ENCODE peak calls at places on chromosomes 7 and 10, in nine cellular contexts. J is thoracic aorta, I is foreskin fibroblast, X is brain microvascular endothelial cell, W is WERI-Rb-1, G is HCT116, H is fibroblast of lung, Q is mammary epithelial cell, U is mucosa of descending colon. K is an unnamed sample.

GRCh38 chr7:131219277-131220041 is 108.2 kb upstream of the MKLN1 start:
- DNase-seq in J (no peak), I (no peak), X (no peak), W (no peak), G (no peak), H (no peak), Q (no peak), U (no peak), K (peak)

GRCh38 chr7:55245271-55245723 is 119.8 kb upstream of the LANCL2 start:
- DNase-seq in J (no peak), I (peak), X (peak), W (no peak), G (no peak), H (peak), Q (no peak), U (no peak), K (no peak)

GRCh38 chr7:158096582-158096981 is 491.0 kb downstream of the PTPRN2 start:
- DNase-seq in J (no peak), I (no peak), X (no peak), W (no peak), G (no peak), H (no peak), Q (no peak), U (no peak), K (peak)

GRCh38 chr7:47153571-47153970 is 428.3 kb downstream of the TNS3 start:
- DNase-seq in J (no peak), I (no peak), X (no peak), W (no peak), G (no peak), H (peak), Q (no peak), U (no peak), K (peak)

GRCh38 chr10:89275383-89275782 is 23.8 kb upstream of the LIPA start:
- DNase-seq in J (no peak), I (no peak), X (no peak), W (no peak), G (no peak), H (no peak), Q (peak), U (no peak), K (no peak)

GRCh38 chr10:125811251-125811650 is 11.8 kb downstream of the UROS start:
- DNase-seq in J (no peak), I (no peak), X (no peak), W (peak), G (no peak), H (no peak), Q (no peak), U (no peak), K (no peak)

GRCh38 chr10:17527530-17528146 is 73.2 kb upstream of the ST8SIA6 start:
- DNase-seq in J (no peak), I (peak), X (peak), W (no peak), G (no peak), H (peak), Q (peak), U (no peak), K (no peak)

GRCh38 chr7:69450436-69450835 is 147.8 kb upstream of the AUTS2 start:
- DNase-seq in J (no peak), I (no peak), X (no peak), W (no peak), G (no peak), H (no peak), Q (no peak), U (no peak), K (peak)

DNA sequence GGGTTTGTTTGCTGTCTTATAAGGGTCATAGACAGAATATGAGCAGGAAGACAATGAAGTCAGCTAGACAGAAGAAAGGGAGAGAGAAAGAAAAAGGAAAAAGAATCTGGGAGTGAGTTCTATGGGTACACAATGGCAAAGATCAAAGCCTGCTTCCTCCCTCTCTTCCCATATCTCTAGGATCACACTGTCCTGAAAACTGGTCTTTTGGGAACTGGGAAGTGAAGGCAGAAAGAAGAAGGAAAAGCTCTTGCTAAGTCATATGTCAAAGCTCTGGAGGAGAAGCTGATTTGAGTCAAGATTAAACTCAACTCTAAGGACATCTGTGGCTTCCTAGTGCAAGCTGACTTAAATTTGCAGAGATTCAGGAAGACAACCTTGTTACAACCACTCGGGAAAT is 147.5 kb downstream of the DOCK4 start:
- DNase-seq in J (no peak), I (no peak), X (no peak), W (no peak), G (no peak), H (no peak), Q (no peak), U (no peak), K (no peak)
- H3K4me3 ChIP-seq in J (no peak), I (no peak), X (no peak), W (no peak), G (no peak), H (no peak), Q (no peak), U (no peak), K (no peak)

DNA sequence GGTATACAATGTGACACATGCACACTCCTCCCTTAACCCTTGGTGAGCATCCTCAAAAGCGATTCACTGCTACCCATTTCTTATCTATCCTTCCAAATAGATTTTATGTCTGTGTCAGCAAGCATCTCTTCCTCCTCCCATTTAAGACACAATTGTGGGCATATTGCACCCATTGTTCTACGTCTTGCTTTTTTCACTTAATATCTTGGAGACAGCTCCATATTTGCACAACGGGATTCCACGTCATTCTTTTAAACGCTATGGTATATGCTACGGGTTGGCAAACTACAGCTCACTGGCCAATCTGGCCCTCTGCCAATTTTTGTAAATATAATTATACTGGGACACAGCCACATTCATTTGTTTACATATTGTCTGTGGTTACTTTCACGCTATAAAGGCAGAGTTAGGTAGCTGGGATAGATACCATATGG is 88.6 kb downstream of the RNF216 start:
- DNase-seq in J (no peak), I (peak), X (peak), W (no peak), G (no peak), H (peak), Q (peak), U (no peak), K (no peak)
- H3K4me3 ChIP-seq in J (peak), I (peak), X (peak), W (no peak), G (no peak), H (no peak), Q (no peak), U (no peak), K (no peak)

DNA sequence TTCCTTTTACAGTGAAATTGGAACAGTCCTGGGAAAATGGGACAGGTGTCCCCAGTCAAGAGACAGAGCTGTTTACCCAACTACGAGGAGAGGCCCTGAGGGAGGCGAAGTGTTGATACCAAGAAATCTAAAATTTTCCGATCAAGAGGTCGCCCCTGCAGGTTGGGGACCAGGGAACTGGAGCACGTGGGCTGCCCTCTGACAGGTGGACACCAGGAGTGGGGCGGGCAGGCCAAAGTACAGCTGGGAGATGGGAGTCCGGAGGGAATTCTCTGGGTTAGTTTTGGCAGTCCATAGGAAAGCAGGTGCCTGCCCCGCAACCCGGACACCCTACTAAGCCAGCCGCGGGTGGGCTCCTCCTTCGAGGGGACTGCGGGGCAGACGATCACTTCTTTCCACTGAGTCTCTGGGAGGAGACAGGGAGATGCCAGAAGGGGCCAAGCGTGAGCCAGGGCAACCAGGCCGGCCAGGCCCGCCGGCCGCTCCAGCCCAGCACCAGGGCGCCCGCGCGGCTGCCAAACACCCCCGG is 942 bp upstream of the CAMK1D start:
- DNase-seq in J (no peak), I (no peak), X (no peak), W (no peak), G (no peak), H (no peak), Q (no peak), U (no peak), K (no peak)
- H3K4me3 ChIP-seq in J (peak), I (peak), X (peak), W (peak), G (no peak), H (peak), Q (peak), U (peak), K (no peak)

GRCh38 chr7:151838072-151838471 is 38.8 kb downstream of the PRKAG2 start:
- DNase-seq in J (no peak), I (no peak), X (no peak), W (no peak), G (no peak), H (no peak), Q (no peak), U (no peak), K (no peak)

GRCh38 chr7:151840088-151840910 is 36.6 kb downstream of the PRKAG2 start:
- DNase-seq in J (no peak), I (no peak), X (no peak), W (no peak), G (no peak), H (no peak), Q (no peak), U (peak), K (no peak)

GRCh38 chr7:151838861-151839381 is 38.0 kb downstream of the PRKAG2 start:
- DNase-seq in J (no peak), I (no peak), X (no peak), W (no peak), G (no peak), H (no peak), Q (no peak), U (peak), K (no peak)

GRCh38 chr7:151837285-151838042 is 39.5 kb downstream of the PRKAG2 start:
- DNase-seq in J (no peak), I (no peak), X (no peak), W (peak), G (no peak), H (no peak), Q (no peak), U (peak), K (peak)

DNA sequence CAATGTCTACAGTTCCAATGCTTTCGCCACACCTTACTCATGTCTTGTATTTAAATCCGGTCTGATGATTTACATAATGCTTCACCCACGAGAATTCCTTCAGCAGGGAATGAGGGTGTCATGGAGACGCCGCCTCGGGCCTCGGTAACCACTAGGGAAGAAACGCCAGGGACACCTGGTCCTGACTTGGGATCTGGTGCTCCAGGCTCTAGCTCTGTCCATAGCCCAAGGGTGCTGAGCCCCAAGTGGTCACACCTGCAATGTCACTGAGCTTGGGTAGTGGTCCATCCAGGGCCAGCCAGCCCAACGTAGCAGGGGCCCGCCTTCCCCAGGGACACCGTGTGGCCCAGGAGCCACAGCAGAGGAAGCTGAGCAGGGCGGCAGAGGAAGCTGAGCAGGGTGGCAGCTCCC is 37.4 kb downstream of the PRKAG2 start:
- DNase-seq in J (no peak), I (no peak), X (no peak), W (no peak), G (no peak), H (no peak), Q (no peak), U (peak), K (no peak)
- H3K4me3 ChIP-seq in J (no peak), I (no peak), X (no peak), W (no peak), G (no peak), H (no peak), Q (no peak), U (no peak), K (no peak)

GRCh38 chr7:80851896-80852476 is 66.9 kb downstream of the SEMA3C start:
- DNase-seq in J (no peak), I (peak), X (peak), W (no peak), G (no peak), H (peak), Q (peak), U (no peak), K (no peak)
- H3K4me3 ChIP-seq in J (no peak), I (no peak), X (no peak), W (no peak), G (no peak), H (no peak), Q (no peak), U (no peak), K (no peak)

GRCh38 chr7:2824678-2825461 is 19.2 kb downstream of the GNA12 start:
- DNase-seq in J (no peak), I (no peak), X (no peak), W (no peak), G (no peak), H (peak), Q (no peak), U (no peak), K (peak)
- H3K4me3 ChIP-seq in J (no peak), I (no peak), X (no peak), W (no peak), G (no peak), H (no peak), Q (no peak), U (no peak), K (no peak)

DNA sequence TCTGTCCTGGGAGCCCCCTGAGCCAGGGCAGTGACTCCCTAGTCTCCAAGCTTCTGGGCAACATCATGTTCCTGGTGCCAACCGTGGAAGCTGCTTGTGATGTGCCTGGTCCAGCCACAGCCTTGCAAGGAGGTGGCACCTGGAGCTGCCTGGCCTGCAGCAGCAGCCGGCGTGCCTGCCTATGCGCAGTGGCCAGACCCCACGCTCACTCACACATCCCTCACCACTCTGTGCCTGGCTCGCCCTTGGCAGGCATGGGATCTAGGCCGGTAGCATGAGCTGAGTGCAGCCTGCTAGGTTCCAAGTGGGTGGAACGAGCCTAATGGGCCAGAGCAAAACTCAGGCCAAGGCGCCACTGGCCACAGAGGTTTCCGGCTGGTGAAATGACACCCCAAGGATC is 184.0 kb downstream of the ZNF438 start:
- DNase-seq in J (no peak), I (no peak), X (no peak), W (no peak), G (no peak), H (no peak), Q (no peak), U (no peak), K (no peak)
- H3K4me3 ChIP-seq in J (no peak), I (no peak), X (no peak), W (no peak), G (no peak), H (no peak), Q (no peak), U (no peak), K (no peak)